ENCODE peak calls at places on chromosomes 1 and 21, in seven cellular contexts. R is kidney tubule cell, L is C1 segment of cervical spinal cord, N is NCI-H2107, H is GM20000, I is astrocyte of the hippocampus, A is NCI-H1092. X is an unnamed sample.

GRCh38 chr1:244628719-244629299 is 24.1 kb upstream of the DESI2 start:
- DNase-seq in R (no peak), L (no peak), N (no peak), H (no peak), I (no peak), A (no peak), X (no peak)

GRCh38 chr1:245762396-245762910 is 607.7 kb downstream of the KIF26B start:
- DNase-seq in R (no peak), L (no peak), N (no peak), H (no peak), I (no peak), A (no peak), X (no peak)

GRCh38 chr1:159442428-159442827 is 2.9 kb downstream of the OR10J1 start:
- DNase-seq in R (no peak), L (no peak), N (no peak), H (no peak), I (no peak), A (no peak), X (no peak)

GRCh38 chr1:97632075-97632474 is 288.8 kb downstream of the DPYD start:
- DNase-seq in R (peak; percentile 6), L (no peak), N (no peak), H (no peak), I (peak; percentile 69), A (no peak), X (peak; percentile 25)

GRCh38 chr21:42654179-42654912 is 925 bp downstream of the PDE9A start:
- DNase-seq in R (peak; percentile 31), L (no peak), N (peak; percentile 68), H (peak; percentile 72), I (peak; percentile 38), A (peak; percentile 67), X (no peak)

GRCh38 chr1:201172999-201173610 is 17.5 kb upstream of the IGFN1 start:
- DNase-seq in R (peak; percentile 73), L (no peak), N (no peak), H (no peak), I (no peak), A (no peak), X (no peak)

GRCh38 chr1:227961651-227962050 is 13.9 kb upstream of the WNT9A start:
- DNase-seq in R (no peak), L (no peak), N (no peak), H (no peak), I (no peak), A (no peak), X (no peak)

GRCh38 chr1:19232526-19232851 is 18.8 kb downstream of the EMC1 start:
- DNase-seq in R (peak; percentile 10), L (no peak), N (no peak), H (no peak), I (peak; percentile 74), A (no peak), X (no peak)

GRCh38 chr1:218339267-218339831 is 5.8 kb upstream of the TGFB2 start:
- DNase-seq in R (peak; percentile 47), L (no peak), N (no peak), H (no peak), I (peak; percentile 67), A (no peak), X (no peak)

GRCh38 chr1:224873645-224874369 is 55.7 kb upstream of the DNAH14 start:
- DNase-seq in R (peak; percentile 25), L (no peak), N (no peak), H (no peak), I (no peak), A (no peak), X (no peak)

GRCh38 chr21:17613242-17613676 is 558 bp upstream of the BTG3 start:
- DNase-seq in R (peak; percentile 8), L (peak; percentile 14), N (no peak), H (peak; percentile 35), I (peak; percentile 27), A (peak; percentile 34), X (no peak)

GRCh38 chr1:58524353-58524945 is 22.1 kb downstream of the OMA1 start:
- DNase-seq in R (no peak), L (no peak), N (no peak), H (no peak), I (no peak), A (no peak), X (no peak)

GRCh38 chr1:110538082-110538481 is 19.1 kb upstream of the KCNA10 start:
- DNase-seq in R (no peak), L (peak; percentile 7), N (peak; percentile 24), H (no peak), I (no peak), A (no peak), X (no peak)

GRCh38 chr1:178232949-178233348 is 139.0 kb downstream of the RASAL2 start:
- DNase-seq in R (no peak), L (no peak), N (no peak), H (no peak), I (no peak), A (no peak), X (no peak)

GRCh38 chr1:216124382-216124781 is 298.9 kb downstream of the USH2A start:
- DNase-seq in R (no peak), L (no peak), N (no peak), H (no peak), I (no peak), A (no peak), X (no peak)

GRCh38 chr1:219120625-219121544 is 52.8 kb upstream of the LYPLAL1 start:
- DNase-seq in R (no peak), L (no peak), N (no peak), H (no peak), I (peak; percentile 38), A (no peak), X (no peak)

GRCh38 chr1:232984577-232985425 is 34.4 kb downstream of the NTPCR start:
- DNase-seq in R (no peak), L (peak; percentile 52), N (no peak), H (no peak), I (no peak), A (no peak), X (no peak)

GRCh38 chr1:30384286-30385245 is 338.8 kb downstream of the MATN1 start:
- DNase-seq in R (no peak), L (no peak), N (no peak), H (no peak), I (no peak), A (no peak), X (no peak)

GRCh38 chr1:53728702-53729535 is 10.0 kb downstream of the GLIS1 start:
- DNase-seq in R (no peak), L (no peak), N (no peak), H (no peak), I (no peak), A (no peak), X (no peak)